ENCODE peak calls at places on chromosomes 12 and 14, in five cellular contexts. X is HL-60; J is KBM-7; N is right cardiac atrium; W is activated CD4-positive, alpha-beta T cell treated with anti-CD3 and anti-CD28 coated beads, Interleukin-2, amount 50 U/mL, for 48 hours. Y is an unnamed sample.

GRCh38 chr14:39467889-39468524 is 35.8 kb upstream of the FBXO33 start:
- DNase-seq in X (peak; percentile 74), J (peak; percentile 52), N (no peak), W (peak; percentile 45), Y (no peak)

GRCh38 chr14:85195872-85196477 is 334.0 kb upstream of the FLRT2 start:
- DNase-seq in X (no peak), J (peak; percentile 1), N (peak; percentile 6), W (no peak), Y (no peak)

GRCh38 chr14:63039800-63040380 is 5.4 kb downstream of the KCNH5 start:
- DNase-seq in X (no peak), J (peak; percentile 3), N (no peak), W (no peak), Y (no peak)

GRCh38 chr12:58408516-58408915 is 467.1 kb downstream of the ATP23 start:
- DNase-seq in X (no peak), J (no peak), N (peak; percentile 42), W (no peak), Y (no peak)

GRCh38 chr14:66092748-66093147 is 393.4 kb upstream of the CCDC196 start:
- DNase-seq in X (no peak), J (no peak), N (no peak), W (no peak), Y (no peak)

GRCh38 chr14:102512713-102513373 is 3.3 kb upstream of the ANKRD9 start:
- DNase-seq in X (no peak), J (no peak), N (no peak), W (no peak), Y (no peak)

GRCh38 chr12:57001448-57001906 is 4.9 kb downstream of the ZBTB39 start:
- DNase-seq in X (peak; percentile 72), J (peak; percentile 74), N (peak; percentile 82), W (peak; percentile 85), Y (no peak)

GRCh38 chr12:12356886-12357696 is at the start of gene BORCS5:
- DNase-seq in X (peak; percentile 98), J (peak; percentile 97), N (peak; percentile 99), W (peak; percentile 98), Y (peak; percentile 100)

GRCh38 chr12:10753066-10753465 is 29.9 kb upstream of the YBX3 start:
- DNase-seq in X (no peak), J (no peak), N (no peak), W (no peak), Y (no peak)

GRCh38 chr12:6632026-6632978 is 3.5 kb downstream of the LPAR5 start:
- DNase-seq in X (peak; percentile 52), J (peak; percentile 78), N (no peak), W (peak; percentile 49), Y (no peak)

GRCh38 chr12:41188058-41188840 is at the start of gene PDZRN4:
- DNase-seq in X (no peak), J (no peak), N (peak; percentile 80), W (no peak), Y (peak; percentile 64)

GRCh38 chr12:5480953-5481300 is 49.0 kb downstream of the NTF3 start:
- DNase-seq in X (no peak), J (no peak), N (no peak), W (no peak), Y (no peak)

GRCh38 chr12:24595652-24596235 is 353.2 kb downstream of the BCAT1 start:
- DNase-seq in X (no peak), J (peak; percentile 13), N (no peak), W (no peak), Y (no peak)

GRCh38 chr12:46266382-46266791 is 2.5 kb downstream of the SLC38A1 start:
- DNase-seq in X (peak; percentile 21), J (peak; percentile 60), N (no peak), W (peak; percentile 31), Y (no peak)

GRCh38 chr12:32264995-32265394 is 134.4 kb upstream of the FGD4 start:
- DNase-seq in X (peak; percentile 31), J (peak; percentile 87), N (no peak), W (no peak), Y (no peak)

GRCh38 chr12:100900808-100901207 is 106.2 kb downstream of the ANO4 start:
- DNase-seq in X (no peak), J (no peak), N (no peak), W (no peak), Y (no peak)

GRCh38 chr14:104518659-104519350 is 60.8 kb upstream of the C14orf180 start:
- DNase-seq in X (no peak), J (no peak), N (no peak), W (no peak), Y (no peak)

GRCh38 chr14:72845196-72845595 is 48.7 kb downstream of the DPF3 start:
- DNase-seq in X (no peak), J (no peak), N (no peak), W (no peak), Y (no peak)

GRCh38 chr12:107584523-107584922 is 101.1 kb upstream of the PWP1 start:
- DNase-seq in X (no peak), J (no peak), N (no peak), W (no peak), Y (no peak)

GRCh38 chr14:68978550-68978911 is 571 bp downstream of the ACTN1 start:
- DNase-seq in X (peak; percentile 5), J (no peak), N (peak; percentile 90), W (peak; percentile 58), Y (peak; percentile 83)

GRCh38 chr14:97703006-97703760 is 906.0 kb downstream of the VRK1 start:
- DNase-seq in X (no peak), J (no peak), N (no peak), W (peak; percentile 29), Y (no peak)

Y was measured in Right ventricle myocardium inferior.